ENCODE peak calls at places on chromosomes 12 and 14, in six cellular contexts. One of them, this sample, is unnamed.
A peak's percentile ranks its signal among the peaks of the same experiment; 100 is the strongest.

GRCh38 chr14:50037837-50038236 is 78.5 kb downstream of the VCPKMT start:
- DNase-seq in heart right ventricle: peak; percentile 35
- DNase-seq in A549: no peak
- DNase-seq in tibial nerve: no peak
- DNase-seq in colonic mucosa: no peak
- DNase-seq in testis: no peak
- DNase-seq in this sample: no peak

GRCh38 chr12:126617312-126617711 is 1552.1 kb downstream of the AACS start:
- DNase-seq in heart right ventricle: no peak
- DNase-seq in A549: peak; percentile 11
- DNase-seq in tibial nerve: no peak
- DNase-seq in colonic mucosa: no peak
- DNase-seq in testis: peak; percentile 18
- DNase-seq in this sample: peak; percentile 39

GRCh38 chr12:5222011-5222461 is 178.4 kb downstream of the KCNA5 start:
- DNase-seq in heart right ventricle: no peak
- DNase-seq in A549: no peak
- DNase-seq in tibial nerve: no peak
- DNase-seq in colonic mucosa: no peak
- DNase-seq in testis: no peak
- DNase-seq in this sample: peak; percentile 57

GRCh38 chr12:7940906-7941305 is 4.9 kb upstream of the SLC2A3 start:
- DNase-seq in heart right ventricle: no peak
- DNase-seq in A549: no peak
- DNase-seq in tibial nerve: no peak
- DNase-seq in colonic mucosa: no peak
- DNase-seq in testis: no peak
- DNase-seq in this sample: no peak

GRCh38 chr12:116745554-116745953 is 7.4 kb downstream of the RNFT2 start:
- DNase-seq in heart right ventricle: no peak
- DNase-seq in A549: no peak
- DNase-seq in tibial nerve: no peak
- DNase-seq in colonic mucosa: no peak
- DNase-seq in testis: no peak
- DNase-seq in this sample: no peak

GRCh38 chr12:30694412-30694955 is 1.2 kb downstream of the IPO8 start:
- DNase-seq in heart right ventricle: no peak
- DNase-seq in A549: peak; percentile 7
- DNase-seq in tibial nerve: no peak
- DNase-seq in colonic mucosa: no peak
- DNase-seq in testis: no peak
- DNase-seq in this sample: no peak

GRCh38 chr14:44108601-44109000 is 398.5 kb downstream of the FSCB start:
- DNase-seq in heart right ventricle: no peak
- DNase-seq in A549: no peak
- DNase-seq in tibial nerve: no peak
- DNase-seq in colonic mucosa: no peak
- DNase-seq in testis: no peak
- DNase-seq in this sample: no peak

GRCh38 chr14:88289214-88289613 is 33.9 kb downstream of the KCNK10 start:
- DNase-seq in heart right ventricle: no peak
- DNase-seq in A549: no peak
- DNase-seq in tibial nerve: no peak
- DNase-seq in colonic mucosa: no peak
- DNase-seq in testis: no peak
- DNase-seq in this sample: no peak

GRCh38 chr12:106135075-106135474 is 3.7 kb downstream of the NUAK1 start:
- DNase-seq in heart right ventricle: no peak
- DNase-seq in A549: no peak
- DNase-seq in tibial nerve: no peak
- DNase-seq in colonic mucosa: no peak
- DNase-seq in testis: no peak
- DNase-seq in this sample: no peak

DNA sequence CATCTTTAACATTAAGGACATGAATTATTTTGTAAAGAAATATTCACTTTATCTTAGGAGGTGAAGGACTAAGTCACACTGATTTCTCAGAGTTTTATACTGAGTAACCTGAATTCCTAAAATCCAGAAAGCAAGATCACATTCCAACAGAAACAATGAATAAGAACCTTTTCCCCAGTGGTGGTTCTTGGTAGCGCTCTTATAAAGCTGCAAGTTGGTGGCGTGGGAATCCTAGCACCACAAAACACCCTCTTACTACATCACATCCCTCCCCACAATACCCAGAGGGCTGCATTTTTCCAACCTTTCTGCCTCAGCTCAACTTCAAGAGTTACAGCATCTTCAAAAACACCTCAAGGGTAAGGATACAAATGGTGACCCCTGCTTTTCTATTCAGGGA is 44.0 kb upstream of the SMUG1 start:
- DNase-seq in heart right ventricle: no peak
- DNase-seq in A549: no peak
- DNase-seq in tibial nerve: no peak
- DNase-seq in colonic mucosa: no peak
- DNase-seq in testis: no peak
- DNase-seq in this sample: no peak
- TF ChIP-seq CTCF in heart right ventricle: no peak
- TF ChIP-seq CTCF in A549: no peak
- TF ChIP-seq CTCF in tibial nerve: no peak
- TF ChIP-seq CTCF in colonic mucosa: no peak
- TF ChIP-seq CTCF in testis: peak; percentile 9
- TF ChIP-seq CTCF in this sample: no peak

GRCh38 chr12:49789992-49790391 is 38.2 kb downstream of the NCKAP5L start:
- DNase-seq in heart right ventricle: no peak
- DNase-seq in A549: peak; percentile 30
- DNase-seq in tibial nerve: no peak
- DNase-seq in colonic mucosa: no peak
- DNase-seq in testis: no peak
- DNase-seq in this sample: no peak

GRCh38 chr12:49787672-49788071 is 40.5 kb downstream of the NCKAP5L start:
- DNase-seq in heart right ventricle: no peak
- DNase-seq in A549: no peak
- DNase-seq in tibial nerve: no peak
- DNase-seq in colonic mucosa: no peak
- DNase-seq in testis: no peak
- DNase-seq in this sample: no peak

GRCh38 chr12:49784756-49785409 is 43.3 kb downstream of the NCKAP5L start:
- DNase-seq in heart right ventricle: no peak
- DNase-seq in A549: peak; percentile 23
- DNase-seq in tibial nerve: no peak
- DNase-seq in colonic mucosa: no peak
- DNase-seq in testis: no peak
- DNase-seq in this sample: no peak

DNA sequence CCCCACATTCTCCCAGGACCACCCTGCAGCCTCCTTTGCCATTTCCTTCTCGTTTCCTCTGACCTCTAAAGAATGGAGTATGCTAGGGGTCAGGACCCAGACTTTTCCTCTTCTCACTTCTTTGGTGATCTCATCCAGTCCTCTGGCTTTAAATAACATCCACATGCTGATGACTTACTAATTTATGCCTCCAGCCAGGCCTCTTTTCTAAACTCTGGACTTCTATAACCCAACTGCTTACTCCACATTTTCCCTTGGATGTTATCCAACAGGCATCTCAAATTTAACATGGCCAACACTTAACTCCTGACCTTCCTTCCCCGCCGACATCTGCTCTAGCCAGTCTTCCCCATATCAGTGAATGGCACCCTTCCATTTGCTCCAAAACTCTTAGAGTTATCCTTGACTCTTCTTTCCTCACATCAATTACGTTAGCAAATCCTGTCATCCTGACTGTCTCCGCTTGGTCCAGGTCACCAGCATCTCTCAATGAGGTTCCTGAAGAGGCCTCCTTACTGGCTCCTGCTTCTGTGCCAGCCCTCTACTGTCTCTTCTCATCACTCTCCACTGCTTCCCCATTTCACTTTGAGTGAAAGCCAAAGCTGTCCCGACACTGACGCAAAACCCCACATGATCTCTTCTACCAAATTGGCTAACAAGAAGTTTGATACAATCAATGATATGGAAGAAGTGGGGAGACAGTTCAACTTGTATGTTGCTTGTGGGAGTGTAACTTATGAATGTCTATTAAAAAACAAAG is 42.7 kb downstream of the TMBIM6 start:
- DNase-seq in heart right ventricle: no peak
- DNase-seq in A549: no peak
- DNase-seq in tibial nerve: no peak
- DNase-seq in colonic mucosa: no peak
- DNase-seq in testis: no peak
- DNase-seq in this sample: no peak
- H3K27ac ChIP-seq in heart right ventricle: peak overlapping the region; percentile 47
- H3K27ac ChIP-seq in A549: peak overlapping the region; percentile 57
- H3K27ac ChIP-seq in tibial nerve: no peak overlapping the region
- H3K27ac ChIP-seq in colonic mucosa: no peak overlapping the region
- H3K27ac ChIP-seq in testis: no peak overlapping the region
- H3K27ac ChIP-seq in this sample: no peak overlapping the region

GRCh38 chr12:21942377-21942703 is 1.1 kb upstream of the ABCC9 start:
- DNase-seq in heart right ventricle: no peak
- DNase-seq in A549: no peak
- DNase-seq in tibial nerve: no peak
- DNase-seq in colonic mucosa: no peak
- DNase-seq in testis: no peak
- DNase-seq in this sample: no peak

GRCh38 chr12:21940549-21940948 is 677 bp downstream of the ABCC9 start:
- DNase-seq in heart right ventricle: no peak
- DNase-seq in A549: no peak
- DNase-seq in tibial nerve: no peak
- DNase-seq in colonic mucosa: no peak
- DNase-seq in testis: no peak
- DNase-seq in this sample: no peak

GRCh38 chr12:21940972-21941521 is at the start of gene ABCC9:
- DNase-seq in heart right ventricle: peak; percentile 64
- DNase-seq in A549: no peak
- DNase-seq in tibial nerve: peak; percentile 17
- DNase-seq in colonic mucosa: peak; percentile 30
- DNase-seq in testis: peak; percentile 39
- DNase-seq in this sample: peak; percentile 62

GRCh38 chr12:21939435-21939834 is 1.8 kb downstream of the ABCC9 start:
- DNase-seq in heart right ventricle: peak; percentile 55
- DNase-seq in A549: no peak
- DNase-seq in tibial nerve: no peak
- DNase-seq in colonic mucosa: no peak
- DNase-seq in testis: no peak
- DNase-seq in this sample: no peak

DNA sequence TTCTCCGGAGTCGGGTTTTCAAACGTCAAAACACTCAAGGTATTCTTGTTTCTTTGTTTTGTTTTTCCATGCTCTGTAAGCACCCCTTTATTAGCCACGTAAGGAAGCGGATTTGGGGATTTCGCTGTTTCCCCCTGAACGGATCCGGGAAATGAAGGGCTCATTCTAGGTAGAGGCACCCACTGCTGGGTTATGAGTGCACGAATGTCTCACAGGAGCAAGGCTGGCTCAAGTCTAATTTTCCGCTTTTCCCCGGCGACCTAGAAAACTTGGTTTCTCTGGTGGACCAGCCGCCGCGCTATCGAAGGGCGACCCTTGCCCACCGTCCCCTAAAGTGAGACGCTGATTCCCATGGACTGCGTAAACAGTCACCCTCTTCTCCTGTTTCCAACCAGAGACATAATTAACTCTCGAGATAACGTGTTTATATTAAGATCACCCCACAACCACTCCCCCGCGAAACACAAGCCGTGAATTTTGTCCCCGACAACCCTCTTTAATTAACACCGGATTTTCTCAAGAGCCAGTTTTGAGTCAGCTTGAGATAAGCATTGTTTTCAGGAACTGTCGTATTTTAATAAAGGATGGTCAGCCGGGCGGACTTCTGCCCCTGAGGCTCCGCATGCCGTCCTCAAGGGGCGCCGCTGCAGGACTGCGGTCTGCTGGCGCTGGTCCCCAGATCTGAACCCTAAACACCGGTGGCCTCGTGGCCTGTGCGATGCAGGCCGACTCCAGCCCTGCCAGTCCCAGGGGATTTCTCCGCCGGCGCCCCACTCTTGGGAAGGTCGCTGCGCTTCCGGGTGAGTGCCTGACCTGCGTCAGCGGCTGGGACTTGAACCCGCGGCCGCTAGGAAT is 523 bp upstream of the ABCC9 start:
- DNase-seq in heart right ventricle: peak; percentile 70
- DNase-seq in A549: no peak
- DNase-seq in tibial nerve: no peak
- DNase-seq in colonic mucosa: peak; percentile 41
- DNase-seq in testis: peak; percentile 15
- DNase-seq in this sample: peak; percentile 14
- H3K4me3 ChIP-seq in heart right ventricle: peak overlapping the region; percentile 62
- H3K4me3 ChIP-seq in A549: peak overlapping the region; percentile 36
- H3K4me3 ChIP-seq in tibial nerve: peak overlapping the region; percentile 54
- H3K4me3 ChIP-seq in colonic mucosa: peak overlapping the region; percentile 36
- H3K4me3 ChIP-seq in testis: peak overlapping the region; percentile 45
- H3K4me3 ChIP-seq in this sample: peak overlapping the region; percentile 61

GRCh38 chr12:48105867-48106563 is at the start of gene SENP1:
- DNase-seq in heart right ventricle: peak; percentile 91
- DNase-seq in A549: peak; percentile 94
- DNase-seq in tibial nerve: peak; percentile 67
- DNase-seq in colonic mucosa: peak; percentile 89
- DNase-seq in testis: peak; percentile 92
- DNase-seq in this sample: peak; percentile 92
- TF ChIP-seq CTCF in heart right ventricle: no peak
- TF ChIP-seq CTCF in A549: no peak
- TF ChIP-seq CTCF in tibial nerve: no peak
- TF ChIP-seq CTCF in colonic mucosa: no peak
- TF ChIP-seq CTCF in testis: no peak
- TF ChIP-seq CTCF in this sample: peak; percentile 2